ENCODE peak calls at places on chromosomes 5 and 9, in six cellular contexts. One of them, this sample, is unnamed.

GRCh38 chr9:87662808-87663528 is 63.0 kb upstream of the CTSL start:
- DNase-seq in cardiac fibroblast: peak
- DNase-seq in NCI-H1092 treated with DMSO at 0.1 percent for 48 hours: peak
- DNase-seq in MM.1S: peak
- DNase-seq in NT2/D1: peak
- DNase-seq in effector CD8-positive, alpha-beta T cell: no peak
- DNase-seq in this sample: peak

GRCh38 chr5:112787261-112787660 is 49.6 kb downstream of the APC start:
- DNase-seq in MM.1S: no peak
- DNase-seq in NT2/D1: no peak
- DNase-seq in cardiac fibroblast: peak
- DNase-seq in effector CD8-positive, alpha-beta T cell: no peak
- DNase-seq in NCI-H1092 treated with DMSO at 0.1 percent for 48 hours: no peak
- DNase-seq in this sample: peak

GRCh38 chr5:67957374-67957773 is 258.2 kb upstream of the PIK3R1 start:
- DNase-seq in NCI-H1092 treated with DMSO at 0.1 percent for 48 hours: no peak
- DNase-seq in MM.1S: no peak
- DNase-seq in NT2/D1: no peak
- DNase-seq in cardiac fibroblast: no peak
- DNase-seq in effector CD8-positive, alpha-beta T cell: no peak
- DNase-seq in this sample: no peak

GRCh38 chr9:126150411-126151030 is 176.1 kb upstream of the MVB12B start:
- DNase-seq in NT2/D1: no peak
- DNase-seq in MM.1S: no peak
- DNase-seq in NCI-H1092 treated with DMSO at 0.1 percent for 48 hours: peak
- DNase-seq in effector CD8-positive, alpha-beta T cell: no peak
- DNase-seq in cardiac fibroblast: no peak
- DNase-seq in this sample: no peak

GRCh38 chr9:106535439-106535838 is 327.5 kb upstream of the ZNF462 start:
- DNase-seq in NCI-H1092 treated with DMSO at 0.1 percent for 48 hours: no peak
- DNase-seq in MM.1S: no peak
- DNase-seq in NT2/D1: no peak
- DNase-seq in effector CD8-positive, alpha-beta T cell: no peak
- DNase-seq in cardiac fibroblast: no peak
- DNase-seq in this sample: no peak

GRCh38 chr9:35682083-35682482 is 7.6 kb downstream of the TPM2 start:
- DNase-seq in MM.1S: no peak
- DNase-seq in NT2/D1: no peak
- DNase-seq in cardiac fibroblast: peak
- DNase-seq in NCI-H1092 treated with DMSO at 0.1 percent for 48 hours: no peak
- DNase-seq in effector CD8-positive, alpha-beta T cell: no peak
- DNase-seq in this sample: no peak

GRCh38 chr9:7297521-7297920 is 502.1 kb downstream of the DMAC1 start:
- DNase-seq in NCI-H1092 treated with DMSO at 0.1 percent for 48 hours: no peak
- DNase-seq in effector CD8-positive, alpha-beta T cell: no peak
- DNase-seq in MM.1S: no peak
- DNase-seq in NT2/D1: no peak
- DNase-seq in cardiac fibroblast: no peak
- DNase-seq in this sample: no peak

GRCh38 chr5:138148811-138149210 is 9.6 kb upstream of the NME5 start:
- DNase-seq in NCI-H1092 treated with DMSO at 0.1 percent for 48 hours: no peak
- DNase-seq in NT2/D1: no peak
- DNase-seq in cardiac fibroblast: peak
- DNase-seq in MM.1S: no peak
- DNase-seq in effector CD8-positive, alpha-beta T cell: no peak
- DNase-seq in this sample: peak

GRCh38 chr5:180606215-180606785 is 15.0 kb upstream of the SCGB3A1 start:
- DNase-seq in NT2/D1: no peak
- DNase-seq in effector CD8-positive, alpha-beta T cell: no peak
- DNase-seq in NCI-H1092 treated with DMSO at 0.1 percent for 48 hours: no peak
- DNase-seq in cardiac fibroblast: no peak
- DNase-seq in MM.1S: no peak
- DNase-seq in this sample: no peak

GRCh38 chr5:137622850-137623249 is 113.0 kb downstream of the KLHL3 start:
- DNase-seq in effector CD8-positive, alpha-beta T cell: no peak
- DNase-seq in MM.1S: no peak
- DNase-seq in NCI-H1092 treated with DMSO at 0.1 percent for 48 hours: no peak
- DNase-seq in NT2/D1: no peak
- DNase-seq in cardiac fibroblast: no peak
- DNase-seq in this sample: no peak

GRCh38 chr5:89816038-89816437 is 593.5 kb downstream of the CETN3 start:
- DNase-seq in MM.1S: no peak
- DNase-seq in NCI-H1092 treated with DMSO at 0.1 percent for 48 hours: no peak
- DNase-seq in effector CD8-positive, alpha-beta T cell: no peak
- DNase-seq in NT2/D1: no peak
- DNase-seq in cardiac fibroblast: no peak
- DNase-seq in this sample: no peak

GRCh38 chr5:73266925-73267775 is 94.2 kb downstream of the TMEM174 start:
- DNase-seq in effector CD8-positive, alpha-beta T cell: no peak
- DNase-seq in NCI-H1092 treated with DMSO at 0.1 percent for 48 hours: no peak
- DNase-seq in cardiac fibroblast: no peak
- DNase-seq in MM.1S: no peak
- DNase-seq in NT2/D1: no peak
- DNase-seq in this sample: no peak

GRCh38 chr9:38085308-38085707 is 16.3 kb upstream of the SHB start:
- DNase-seq in MM.1S: no peak
- DNase-seq in effector CD8-positive, alpha-beta T cell: no peak
- DNase-seq in NT2/D1: no peak
- DNase-seq in NCI-H1092 treated with DMSO at 0.1 percent for 48 hours: no peak
- DNase-seq in cardiac fibroblast: no peak
- DNase-seq in this sample: no peak

GRCh38 chr5:77400645-77401044 is 91.5 kb downstream of the WDR41 start:
- DNase-seq in cardiac fibroblast: no peak
- DNase-seq in NT2/D1: no peak
- DNase-seq in MM.1S: no peak
- DNase-seq in effector CD8-positive, alpha-beta T cell: no peak
- DNase-seq in NCI-H1092 treated with DMSO at 0.1 percent for 48 hours: no peak
- DNase-seq in this sample: peak

GRCh38 chr9:27371382-27371781 is 74.4 kb upstream of the EQTN start:
- DNase-seq in NT2/D1: no peak
- DNase-seq in NCI-H1092 treated with DMSO at 0.1 percent for 48 hours: peak
- DNase-seq in MM.1S: no peak
- DNase-seq in effector CD8-positive, alpha-beta T cell: no peak
- DNase-seq in cardiac fibroblast: no peak
- DNase-seq in this sample: no peak

GRCh38 chr5:167985373-167985772 is 306.1 kb upstream of the WWC1 start:
- DNase-seq in effector CD8-positive, alpha-beta T cell: no peak
- DNase-seq in MM.1S: no peak
- DNase-seq in NCI-H1092 treated with DMSO at 0.1 percent for 48 hours: no peak
- DNase-seq in cardiac fibroblast: no peak
- DNase-seq in NT2/D1: no peak
- DNase-seq in this sample: peak

GRCh38 chr5:107743357-107744000 is 72.7 kb upstream of the EFNA5 start:
- DNase-seq in NT2/D1: no peak
- DNase-seq in cardiac fibroblast: peak
- DNase-seq in MM.1S: no peak
- DNase-seq in NCI-H1092 treated with DMSO at 0.1 percent for 48 hours: no peak
- DNase-seq in effector CD8-positive, alpha-beta T cell: no peak
- DNase-seq in this sample: peak

GRCh38 chr9:133950206-133950915 is 41.8 kb downstream of the VAV2 start:
- DNase-seq in MM.1S: no peak
- DNase-seq in NT2/D1: no peak
- DNase-seq in NCI-H1092 treated with DMSO at 0.1 percent for 48 hours: peak
- DNase-seq in effector CD8-positive, alpha-beta T cell: no peak
- DNase-seq in cardiac fibroblast: peak
- DNase-seq in this sample: no peak

GRCh38 chr5:135488727-135489465 is 36.7 kb upstream of the TIFAB start:
- DNase-seq in cardiac fibroblast: peak
- DNase-seq in NT2/D1: peak
- DNase-seq in MM.1S: no peak
- DNase-seq in effector CD8-positive, alpha-beta T cell: no peak
- DNase-seq in NCI-H1092 treated with DMSO at 0.1 percent for 48 hours: peak
- DNase-seq in this sample: peak

GRCh38 chr5:124043456-124043855 is 531.5 kb downstream of the CSNK1G3 start:
- DNase-seq in NCI-H1092 treated with DMSO at 0.1 percent for 48 hours: no peak
- DNase-seq in effector CD8-positive, alpha-beta T cell: no peak
- DNase-seq in NT2/D1: peak
- DNase-seq in MM.1S: no peak
- DNase-seq in cardiac fibroblast: peak
- DNase-seq in this sample: no peak